ENCODE peak calls at places on chromosomes 12 and 14, in seven cellular contexts. W, C, L, G, D, B and X are unnamed samples.

GRCh38 chr14:79043194-79043889 is 873.2 kb downstream of the NRXN3 start:
- DNase-seq in W (no peak), D (no peak), B (no peak), G (no peak), C (no peak), L (no peak), X (no peak)

GRCh38 chr12:65175385-65175784 is 6.0 kb downstream of the LEMD3 start:
- DNase-seq in W (no peak), B (no peak), D (no peak), C (no peak), G (no peak), L (no peak), X (no peak)

GRCh38 chr14:20682127-20682434 is 2.3 kb upstream of the RNASE4 start:
- DNase-seq in D (no peak), G (no peak), L (no peak), W (no peak), C (no peak), B (no peak), X (no peak)

GRCh38 chr14:105486333-105486973 is at the start of gene CRIP1:
- DNase-seq in W (no peak), D (no peak), G (no peak), B (no peak), C (no peak), L (peak; percentile 52), X (no peak)

GRCh38 chr12:93572712-93573551 is 457 bp downstream of the SOCS2 start:
- DNase-seq in L (peak; percentile 64), C (no peak), W (no peak), B (peak; percentile 1), D (no peak), G (peak; percentile 48), X (no peak)

GRCh38 chr12:115208098-115208497 is 524.1 kb upstream of the TBX3 start:
- DNase-seq in D (no peak), W (no peak), G (no peak), L (no peak), B (no peak), C (no peak), X (no peak)

GRCh38 chr12:63935361-63935760 is 90.9 kb downstream of the SRGAP1 start:
- DNase-seq in L (no peak), W (no peak), C (no peak), D (no peak), B (no peak), G (no peak), X (no peak)

GRCh38 chr14:26773906-26774593 is 176.2 kb upstream of the NOVA1 start:
- DNase-seq in G (no peak), C (peak; percentile 31), D (no peak), B (no peak), W (no peak), L (no peak), X (no peak)

GRCh38 chr12:52884526-52885293 is 20.2 kb downstream of the KRT8 start:
- DNase-seq in W (no peak), C (peak; percentile 69), L (peak; percentile 87), G (peak; percentile 69), D (no peak), B (peak; percentile 64), X (peak; percentile 19)

GRCh38 chr14:66638688-66639087 is 130.7 kb downstream of the GPHN start:
- DNase-seq in B (no peak), L (no peak), C (peak; percentile 26), W (no peak), D (no peak), G (peak; percentile 49), X (no peak)

GRCh38 chr14:75238728-75239455 is 39.7 kb upstream of the FOS start:
- DNase-seq in D (no peak), L (no peak), G (no peak), W (no peak), B (no peak), C (no peak), X (peak; percentile 73)

GRCh38 chr12:114676142-114676741 is 7.7 kb downstream of the TBX3 start:
- DNase-seq in G (no peak), L (no peak), C (no peak), D (no peak), W (no peak), B (no peak), X (no peak)

GRCh38 chr12:94831081-94831747 is 172.3 kb downstream of the NDUFA12 start:
- DNase-seq in G (no peak), L (no peak), B (peak; percentile 66), W (no peak), D (no peak), C (no peak), X (no peak)

GRCh38 chr14:61812347-61813100 is 50.3 kb downstream of the SNAPC1 start:
- DNase-seq in W (no peak), B (no peak), L (no peak), D (no peak), G (peak; percentile 18), C (no peak), X (no peak)

GRCh38 chr12:93790472-93791152 is 113.4 kb downstream of the CRADD start:
- DNase-seq in C (peak; percentile 82), B (no peak), W (peak; percentile 74), D (no peak), L (no peak), G (peak; percentile 90), X (no peak)

GRCh38 chr12:46453428-46453827 is 80.9 kb upstream of the SLC38A2 start:
- DNase-seq in L (no peak), W (no peak), D (no peak), G (no peak), B (no peak), C (peak; percentile 49), X (no peak)

GRCh38 chr12:130846386-130846785 is 7.3 kb upstream of the STX2 start:
- DNase-seq in W (no peak), C (no peak), L (no peak), D (no peak), B (no peak), G (no peak), X (no peak)

GRCh38 chr14:85702937-85703336 is 173.0 kb downstream of the FLRT2 start:
- DNase-seq in B (no peak), L (no peak), D (no peak), W (no peak), C (no peak), G (peak; percentile 49), X (no peak)

GRCh38 chr12:125395583-125396215 is 330.5 kb downstream of the AACS start:
- DNase-seq in W (no peak), D (no peak), C (no peak), L (no peak), G (no peak), B (no peak), X (no peak)

GRCh38 chr12:85856966-85857365 is 17.1 kb upstream of the NTS start:
- DNase-seq in G (no peak), B (no peak), L (no peak), W (no peak), C (no peak), D (no peak), X (no peak)

GRCh38 chr14:73246387-73247150 is 9.3 kb downstream of the PAPLN start:
- DNase-seq in W (no peak), B (no peak), L (no peak), C (no peak), D (no peak), G (no peak), X (no peak)

GRCh38 chr12:124512667-124513296 is 54.6 kb downstream of the NCOR2 start:
- DNase-seq in W (peak; percentile 85), D (peak; percentile 86), C (peak; percentile 83), B (peak; percentile 94), G (peak; percentile 97), L (peak; percentile 92), X (no peak)

GRCh38 chr14:104509673-104510072 is 69.9 kb upstream of the C14orf180 start:
- DNase-seq in C (no peak), B (peak; percentile 22), L (no peak), D (no peak), W (no peak), G (no peak), X (peak; percentile 42)

GRCh38 chr12:93126069-93126474 is 197.0 kb upstream of the EEA1 start:
- DNase-seq in C (no peak), W (no peak), L (no peak), B (no peak), G (no peak), D (no peak), X (no peak)

GRCh38 chr12:2057041-2057792 is 4.4 kb downstream of the CACNA1C start:
- DNase-seq in D (no peak), G (peak; percentile 73), C (no peak), B (peak; percentile 21), W (no peak), L (peak; percentile 71), X (peak; percentile 91)

GRCh38 chr14:44316647-44317432 is 190.2 kb downstream of the FSCB start:
- DNase-seq in G (peak; percentile 96), D (peak; percentile 81), B (peak; percentile 13), W (no peak), C (peak; percentile 82), L (no peak), X (no peak)